ENCODE peak calls at places on chromosomes 7 and 10, in nine cellular contexts. J, Y, B, U, D, E, S, G and C are unnamed samples.

GRCh38 chr7:142451346-142451745 is 193.5 kb upstream of the PRSS58 start:
- DNase-seq in Y (no peak), G (peak), U (no peak), S (no peak), B (no peak), D (no peak), J (no peak), E (no peak), C (no peak)

GRCh38 chr10:114304566-114305421 is 65.7 kb downstream of the VWA2 start:
- DNase-seq in D (peak), E (peak), B (no peak), G (no peak), J (peak), U (no peak), Y (peak), S (peak), C (no peak)

GRCh38 chr10:17673517-17674051 is 29.6 kb downstream of the STAM start:
- DNase-seq in S (no peak), G (no peak), D (no peak), J (no peak), Y (peak), B (no peak), E (no peak), U (no peak), C (no peak)

GRCh38 chr7:100856871-100857282 is 4.4 kb downstream of the SLC12A9 start:
- DNase-seq in S (no peak), E (no peak), G (peak), U (no peak), J (no peak), B (no peak), D (no peak), Y (no peak), C (no peak)

GRCh38 chr7:2645274-2645868 is 13.6 kb downstream of the TTYH3 start:
- DNase-seq in D (no peak), E (no peak), B (no peak), S (peak), U (no peak), J (peak), G (peak), Y (peak), C (no peak)

GRCh38 chr7:146982482-146982881 is 865.9 kb downstream of the CNTNAP2 start:
- DNase-seq in S (no peak), J (no peak), U (no peak), E (no peak), B (no peak), D (no peak), G (no peak), Y (no peak), C (no peak)

GRCh38 chr10:26790596-26790995 is 70.2 kb downstream of the ABI1 start:
- DNase-seq in D (no peak), B (no peak), G (no peak), J (no peak), E (no peak), Y (no peak), S (no peak), U (no peak), C (no peak)

GRCh38 chr7:26188291-26188999 is 12.1 kb downstream of the HNRNPA2B1 start:
- DNase-seq in D (no peak), E (no peak), J (no peak), B (no peak), Y (no peak), G (no peak), S (no peak), U (no peak), C (no peak)

GRCh38 chr7:46996972-46997371 is 584.9 kb downstream of the TNS3 start:
- DNase-seq in E (no peak), Y (no peak), D (no peak), U (no peak), G (no peak), J (no peak), S (no peak), B (no peak), C (no peak)

GRCh38 chr7:22597845-22598244 is 97.9 kb upstream of the STEAP1B start:
- DNase-seq in U (no peak), Y (no peak), B (no peak), D (no peak), G (no peak), E (no peak), S (no peak), J (no peak), C (no peak)

GRCh38 chr10:100710151-100710871 is 35.1 kb upstream of the PAX2 start:
- DNase-seq in S (no peak), Y (no peak), U (no peak), E (no peak), J (no peak), D (no peak), B (no peak), G (no peak), C (no peak)

GRCh38 chr10:131638481-131639278 is 262.1 kb upstream of the PPP2R2D start:
- DNase-seq in G (no peak), S (no peak), Y (no peak), B (no peak), D (no peak), U (no peak), E (no peak), J (no peak), C (peak)

GRCh38 chr7:1087462-1087809 is 477 bp upstream of the GPER1 start:
- DNase-seq in D (no peak), Y (no peak), S (no peak), G (no peak), J (no peak), B (no peak), E (no peak), U (no peak), C (no peak)

GRCh38 chr7:45652630-45653029 is 78.5 kb downstream of the ADCY1 start:
- DNase-seq in U (no peak), B (peak), E (no peak), D (no peak), S (no peak), J (no peak), G (no peak), Y (no peak), C (no peak)

GRCh38 chr7:99579956-99580777 is 17.9 kb upstream of the TMEM225B start:
- DNase-seq in D (no peak), S (peak), U (no peak), J (peak), G (peak), E (peak), Y (peak), B (no peak), C (no peak)

GRCh38 chr7:3301831-3302618 is 973 bp downstream of the SDK1 start:
- DNase-seq in G (no peak), J (no peak), B (no peak), U (no peak), E (peak), S (no peak), Y (peak), D (no peak), C (peak)

GRCh38 chr10:49458869-49459268 is 63.0 kb upstream of the DRGX start:
- DNase-seq in S (no peak), J (no peak), Y (no peak), G (no peak), B (no peak), D (no peak), E (no peak), U (no peak), C (no peak)

GRCh38 chr10:125158528-125159485 is 1.6 kb downstream of the CTBP2 start:
- DNase-seq in E (no peak), B (peak), D (peak), U (peak), S (peak), G (peak), Y (peak), J (no peak), C (peak)

GRCh38 chr10:19816420-19817250 is at the start of gene PLXDC2:
- DNase-seq in E (no peak), U (peak), D (no peak), B (peak), S (peak), J (no peak), Y (peak), G (peak), C (peak)

GRCh38 chr10:79152423-79152817 is 83.7 kb downstream of the ZMIZ1 start:
- DNase-seq in J (no peak), D (no peak), Y (no peak), U (no peak), S (no peak), B (no peak), E (no peak), G (no peak), C (peak)

GRCh38 chr7:157238087-157238486 is 98.7 kb upstream of the DNAJB6 start:
- DNase-seq in B (no peak), J (no peak), G (no peak), E (no peak), S (peak), D (no peak), U (no peak), Y (no peak), C (no peak)

GRCh38 chr7:79528421-79528820 is 75.0 kb upstream of the MAGI2 start:
- DNase-seq in B (no peak), E (no peak), Y (no peak), U (no peak), J (no peak), G (no peak), S (no peak), D (no peak), C (no peak)

GRCh38 chr10:102773986-102774385 is 30.2 kb downstream of the WBP1L start:
- DNase-seq in D (no peak), E (no peak), B (no peak), Y (no peak), G (no peak), S (no peak), J (peak), U (no peak), C (peak)

GRCh38 chr10:78935697-78936407 is 132.9 kb upstream of the ZMIZ1 start:
- DNase-seq in D (no peak), U (no peak), B (no peak), Y (no peak), E (no peak), S (no peak), J (no peak), G (peak), C (no peak)

GRCh38 chr7:31047747-31048146 is 4.4 kb upstream of the ADCYAP1R1 start:
- DNase-seq in E (no peak), J (no peak), D (no peak), Y (no peak), B (no peak), S (no peak), U (no peak), G (no peak), C (no peak)

GRCh38 chr10:5561704-5562645 is 37.2 kb downstream of the CALML3 start:
- DNase-seq in E (no peak), Y (no peak), G (peak), U (peak), J (no peak), B (peak), D (peak), S (peak), C (no peak)

GRCh38 chr7:25148772-25149575 is 23.9 kb upstream of the CYCS start:
- DNase-seq in J (no peak), D (no peak), U (no peak), Y (no peak), S (no peak), G (no peak), E (no peak), B (no peak), C (no peak)

GRCh38 chr7:66877577-66878300 is 43.3 kb upstream of the TMEM248 start:
- DNase-seq in Y (no peak), U (no peak), S (no peak), J (no peak), D (no peak), G (no peak), B (no peak), E (no peak), C (no peak)

GRCh38 chr10:49271346-49271745 is 27.6 kb upstream of the C10orf71 start:
- DNase-seq in E (no peak), Y (no peak), S (no peak), G (peak), B (no peak), U (no peak), D (no peak), J (no peak), C (no peak)

GRCh38 chr7:139231513-139232376 is 708 bp downstream of the UBN2 start:
- DNase-seq in E (peak), B (no peak), D (peak), S (peak), J (peak), G (peak), U (peak), Y (peak), C (peak)

GRCh38 chr7:105246195-105247078 is 142.3 kb downstream of the SRPK2 start:
- DNase-seq in E (no peak), B (no peak), U (no peak), S (no peak), J (no peak), D (no peak), Y (no peak), G (no peak), C (no peak)

GRCh38 chr10:78316451-78316931 is 282.8 kb downstream of the RPS24 start:
- DNase-seq in D (no peak), U (no peak), J (no peak), S (no peak), Y (no peak), G (no peak), B (no peak), E (no peak), C (no peak)

GRCh38 chr7:24573554-24574338 is 494 bp downstream of the PALS2 start:
- DNase-seq in D (peak), U (peak), J (peak), E (peak), S (peak), B (peak), Y (peak), G (peak), C (peak)

GRCh38 chr10:97003804-97004201 is 171.7 kb downstream of the LCOR start:
- DNase-seq in S (no peak), D (no peak), B (no peak), U (no peak), E (no peak), G (no peak), J (no peak), Y (no peak), C (no peak)

GRCh38 chr7:584122-584465 is 64.4 kb upstream of the PDGFA start:
- DNase-seq in Y (peak), G (peak), D (peak), B (no peak), E (peak), J (peak), S (no peak), U (peak), C (no peak)

GRCh38 chr10:11336703-11337102 is 274.7 kb downstream of the USP6NL start:
- DNase-seq in S (no peak), U (no peak), Y (no peak), J (no peak), D (no peak), G (no peak), B (no peak), E (no peak), C (no peak)

DNA sequence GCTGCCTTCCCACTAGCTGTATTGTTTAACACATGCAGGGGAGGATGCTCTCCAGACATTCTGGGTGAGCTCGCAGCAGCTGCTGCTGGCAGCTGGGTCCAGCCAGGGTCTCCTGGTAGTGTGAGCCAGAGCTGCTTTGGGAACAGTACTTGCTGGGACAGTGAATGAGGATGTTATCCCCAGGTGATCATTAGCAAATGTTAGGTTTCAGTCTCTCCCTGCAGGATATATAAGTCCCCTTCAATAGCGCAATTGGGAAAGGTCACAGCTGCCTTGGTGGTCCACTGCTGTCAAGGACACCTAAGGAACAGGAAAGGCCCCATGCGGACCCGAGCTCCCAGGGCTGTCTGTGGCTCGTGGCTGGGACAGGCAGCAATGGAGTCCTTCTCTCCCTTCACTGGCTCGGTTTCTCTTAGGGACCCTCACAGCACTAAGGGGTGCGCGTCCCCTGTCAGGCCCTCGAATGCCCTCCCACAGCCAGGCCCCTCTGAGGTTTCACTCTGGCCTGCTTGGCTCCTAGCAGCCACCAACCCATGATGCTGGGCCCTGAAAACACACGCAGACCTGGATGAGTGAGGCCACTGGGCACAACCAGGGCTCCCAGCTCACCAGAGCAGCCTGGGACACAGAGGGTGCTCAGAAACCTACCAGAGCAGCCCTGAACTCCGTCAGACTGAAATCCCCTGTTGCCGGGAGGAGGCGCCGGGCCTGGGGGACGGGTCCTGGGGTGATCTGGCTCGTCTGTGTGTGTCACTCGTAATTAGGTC is 173.0 kb upstream of the LANCL2 start:
- DNase-seq in J (no peak), Y (no peak), G (no peak), E (no peak), B (no peak), D (no peak), U (no peak), S (no peak), C (no peak)
- H3K27ac ChIP-seq in J (no peak), Y (no peak), G (peak), E (no peak), B (no peak), D (peak), U (peak), S (no peak), C (no peak)

GRCh38 chr7:29277436-29278215 is 83.1 kb downstream of the CHN2 start:
- DNase-seq in J (no peak), G (no peak), B (no peak), E (no peak), U (no peak), D (no peak), Y (peak), S (no peak), C (no peak)
- H3K27ac ChIP-seq in J (no peak), G (no peak), B (no peak), E (no peak), U (no peak), D (no peak), Y (peak), S (no peak), C (no peak)

DNA sequence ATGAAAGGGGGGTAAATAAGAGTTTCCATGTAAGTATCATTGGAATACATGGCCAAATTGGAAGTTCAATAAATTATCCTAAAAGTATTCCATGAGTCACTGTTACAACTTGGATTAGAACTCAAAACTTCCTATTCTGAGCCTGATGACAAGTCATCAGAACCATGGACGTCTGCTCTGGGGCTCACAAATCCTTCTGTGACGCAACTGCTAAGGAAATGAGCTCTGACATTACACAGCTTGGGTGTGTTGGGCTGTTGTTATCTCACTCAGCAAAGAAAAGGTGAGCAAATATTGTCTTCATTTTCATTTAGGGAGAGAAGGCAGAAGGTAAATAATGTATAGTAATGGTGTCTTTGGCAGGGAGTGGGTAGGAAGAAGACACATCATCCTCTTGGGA is 214.8 kb upstream of the ADO start:
- DNase-seq in J (no peak), B (no peak), E (no peak), S (no peak), Y (no peak), G (no peak), U (no peak), D (no peak), C (no peak)
- H3K27ac ChIP-seq in J (no peak), B (no peak), E (no peak), S (no peak), Y (no peak), G (no peak), U (no peak), D (no peak), C (no peak)

GRCh38 chr7:94396044-94396443 is 1.3 kb downstream of the COL1A2 start:
- DNase-seq in D (no peak), B (no peak), J (no peak), G (no peak), S (no peak), E (no peak), U (no peak), Y (no peak), C (no peak)
- H3K27ac ChIP-seq in D (peak), B (peak), J (no peak), G (peak), S (peak), E (no peak), U (peak), Y (no peak), C (peak)

DNA sequence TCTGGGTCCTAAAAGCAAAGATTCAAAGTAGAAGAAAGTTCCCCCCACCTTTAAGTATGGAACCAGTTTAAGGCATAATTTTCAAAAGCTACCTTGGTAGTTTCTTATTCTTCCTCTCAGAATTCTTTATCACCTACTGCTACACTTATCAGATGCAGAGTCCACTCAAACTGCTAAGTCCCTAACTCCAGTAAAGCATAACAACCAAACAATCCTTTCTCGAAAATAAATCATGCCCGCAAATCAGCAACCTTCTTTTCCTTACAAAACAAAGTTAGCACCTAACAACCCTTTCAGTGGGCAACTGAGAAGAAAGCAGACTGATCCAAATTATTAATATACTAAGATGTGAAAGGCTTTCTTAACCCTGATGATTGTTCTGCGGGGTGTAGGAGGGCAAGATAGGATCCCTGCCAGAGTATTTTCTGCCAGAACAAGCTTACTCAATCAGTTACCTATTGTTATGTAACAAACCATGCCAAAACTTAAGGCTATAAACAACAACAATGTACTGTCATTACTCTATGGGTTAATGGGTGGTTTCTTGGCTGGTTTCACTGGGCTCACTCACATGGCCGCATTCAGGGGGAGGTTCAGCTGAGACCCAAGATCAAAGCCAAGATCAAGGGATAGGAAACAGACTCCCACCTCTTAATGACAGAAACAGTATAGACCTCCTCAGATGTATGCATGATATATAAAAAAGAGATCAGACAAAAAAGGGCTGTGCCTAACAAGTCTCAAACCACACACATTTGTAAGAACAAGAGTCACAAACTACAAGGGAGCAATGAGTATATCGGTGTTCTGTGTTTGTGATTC is 42.0 kb downstream of the CCDC6 start:
- DNase-seq in D (no peak), U (no peak), G (no peak), E (no peak), J (peak), B (no peak), Y (no peak), S (no peak), C (no peak)
- H3K27ac ChIP-seq in D (peak), U (peak), G (peak), E (no peak), J (no peak), B (peak), Y (peak), S (peak), C (peak)

GRCh38 chr7:159070422-159071148 is 74.1 kb downstream of the VIPR2 start:
- DNase-seq in S (no peak), Y (no peak), E (no peak), B (peak), G (no peak), J (peak), D (no peak), U (no peak), C (peak)
- H3K27ac ChIP-seq in S (peak), Y (no peak), E (no peak), B (no peak), G (peak), J (no peak), D (peak), U (no peak), C (peak)